ENCODE peak calls at places on chromosomes 13 and 19, in seven cellular contexts. S is hypothalamus; P is non-pigmented ciliary epithelial cell; R is stimulated activated CD4-positive, alpha-beta T cell treated with anti-CD3 and anti-CD28 coated beads, Interleukin-15, amount 100 ng/mL, for 1 hour; D is T-helper 1 cell; J is fibroblast of pulmonary artery; O is cardiac muscle cell. H is an unnamed sample.

GRCh38 chr13:45873491-45874360 is 22.2 kb upstream of the SIAH3 start:
- DNase-seq in P (peak), R (no peak), O (no peak), J (peak), S (no peak), D (no peak), H (no peak)

GRCh38 chr13:94947392-94947791 is 235.0 kb upstream of the SOX21 start:
- DNase-seq in J (no peak), S (no peak), P (no peak), R (no peak), O (no peak), D (no peak), H (no peak)

GRCh38 chr13:51175639-51176038 is 46.6 kb upstream of the FAM124A start:
- DNase-seq in S (no peak), O (no peak), J (no peak), R (no peak), D (no peak), P (no peak), H (no peak)

GRCh38 chr19:44401108-44401786 is at the start of gene ZNF285:
- DNase-seq in R (peak), O (peak), D (peak), P (peak), J (peak), S (no peak), H (no peak)

GRCh38 chr13:69912576-69913074 is 195.0 kb upstream of the ATXN8OS start:
- DNase-seq in D (no peak), P (no peak), O (no peak), J (no peak), R (no peak), S (no peak), H (no peak)

GRCh38 chr19:38713227-38713649 is 31.0 kb downstream of the CAPN12 start:
- DNase-seq in S (peak), D (no peak), P (no peak), O (no peak), J (no peak), R (no peak), H (no peak)

GRCh38 chr19:44993526-44993925 is 7.7 kb upstream of the RELB start:
- DNase-seq in D (no peak), P (no peak), O (no peak), R (no peak), J (no peak), S (no peak), H (no peak)

GRCh38 chr13:30173301-30173605 is 134.1 kb downstream of the KATNAL1 start:
- DNase-seq in J (peak), O (peak), R (no peak), D (no peak), S (no peak), P (no peak), H (no peak)

GRCh38 chr19:14507704-14508246 is 10.4 kb downstream of the DNAJB1 start:
- DNase-seq in D (no peak), R (no peak), O (peak), S (no peak), P (no peak), J (peak), H (peak)

GRCh38 chr13:111227405-111227804 is 93.0 kb upstream of the TEX29 start:
- DNase-seq in J (no peak), S (no peak), D (no peak), R (no peak), O (no peak), P (no peak), H (no peak)

GRCh38 chr19:43649514-43649913 is 9.9 kb upstream of the CADM4 start:
- DNase-seq in D (no peak), R (no peak), S (no peak), J (no peak), O (no peak), P (no peak), H (no peak)

GRCh38 chr13:114064516-114065140 is 67.8 kb downstream of the RASA3 start:
- DNase-seq in O (peak), J (peak), D (no peak), R (no peak), S (peak), P (no peak), H (no peak)